ENCODE peak calls at places on chromosome 7, in ten cellular contexts. One of them, this sample, is unnamed.

GRCh38 chr7:18530224-18531179 is 35.0 kb downstream of the HDAC9 start:
- DNase-seq in keratinocyte: no peak
- DNase-seq in NCI-H1930: no peak
- DNase-seq in SW480: no peak
- DNase-seq in stimulated activated CD4-positive, alpha-beta T cell treated with anti-CD3 and anti-CD28 coated beads, Interleukin-1b, Interleukin-23, amount 100 ng/mL, for 1 hour: no peak
- DNase-seq in posterior cingulate gyrus: no peak
- DNase-seq in GM06990: no peak
- DNase-seq in mucosa of gallbladder: no peak
- DNase-seq in central memory CD4-positive, alpha-beta T cell: no peak
- DNase-seq in GM10248: no peak
- DNase-seq in this sample: no peak

GRCh38 chr7:83410989-83411591 is 237.8 kb downstream of the SEMA3E start:
- DNase-seq in GM10248: peak
- DNase-seq in GM06990: no peak
- DNase-seq in posterior cingulate gyrus: peak
- DNase-seq in keratinocyte: no peak
- DNase-seq in stimulated activated CD4-positive, alpha-beta T cell treated with anti-CD3 and anti-CD28 coated beads, Interleukin-1b, Interleukin-23, amount 100 ng/mL, for 1 hour: no peak
- DNase-seq in SW480: peak
- DNase-seq in mucosa of gallbladder: peak
- DNase-seq in central memory CD4-positive, alpha-beta T cell: no peak
- DNase-seq in NCI-H1930: no peak
- DNase-seq in this sample: no peak

GRCh38 chr7:96833701-96834453 is 124.2 kb upstream of the SEM1 start:
- DNase-seq in SW480: peak
- DNase-seq in keratinocyte: no peak
- DNase-seq in GM10248: no peak
- DNase-seq in stimulated activated CD4-positive, alpha-beta T cell treated with anti-CD3 and anti-CD28 coated beads, Interleukin-1b, Interleukin-23, amount 100 ng/mL, for 1 hour: no peak
- DNase-seq in central memory CD4-positive, alpha-beta T cell: no peak
- DNase-seq in NCI-H1930: no peak
- DNase-seq in posterior cingulate gyrus: no peak
- DNase-seq in GM06990: no peak
- DNase-seq in mucosa of gallbladder: no peak
- DNase-seq in this sample: no peak

GRCh38 chr7:93119191-93119905 is 1.6 kb upstream of the SAMD9 start:
- DNase-seq in stimulated activated CD4-positive, alpha-beta T cell treated with anti-CD3 and anti-CD28 coated beads, Interleukin-1b, Interleukin-23, amount 100 ng/mL, for 1 hour: no peak
- DNase-seq in NCI-H1930: no peak
- DNase-seq in GM10248: no peak
- DNase-seq in posterior cingulate gyrus: no peak
- DNase-seq in keratinocyte: no peak
- DNase-seq in mucosa of gallbladder: no peak
- DNase-seq in GM06990: no peak
- DNase-seq in SW480: no peak
- DNase-seq in central memory CD4-positive, alpha-beta T cell: no peak
- DNase-seq in this sample: no peak

GRCh38 chr7:50119815-50120637 is 27.0 kb upstream of the ZPBP start:
- DNase-seq in SW480: peak
- DNase-seq in central memory CD4-positive, alpha-beta T cell: peak
- DNase-seq in NCI-H1930: no peak
- DNase-seq in mucosa of gallbladder: no peak
- DNase-seq in stimulated activated CD4-positive, alpha-beta T cell treated with anti-CD3 and anti-CD28 coated beads, Interleukin-1b, Interleukin-23, amount 100 ng/mL, for 1 hour: no peak
- DNase-seq in GM10248: peak
- DNase-seq in posterior cingulate gyrus: no peak
- DNase-seq in keratinocyte: no peak
- DNase-seq in GM06990: no peak
- DNase-seq in this sample: no peak

GRCh38 chr7:107201795-107202450 is 33.1 kb downstream of the HBP1 start:
- DNase-seq in SW480: peak
- DNase-seq in keratinocyte: no peak
- DNase-seq in NCI-H1930: peak
- DNase-seq in central memory CD4-positive, alpha-beta T cell: peak
- DNase-seq in GM06990: no peak
- DNase-seq in stimulated activated CD4-positive, alpha-beta T cell treated with anti-CD3 and anti-CD28 coated beads, Interleukin-1b, Interleukin-23, amount 100 ng/mL, for 1 hour: no peak
- DNase-seq in posterior cingulate gyrus: peak
- DNase-seq in GM10248: peak
- DNase-seq in mucosa of gallbladder: no peak
- DNase-seq in this sample: no peak

GRCh38 chr7:84642611-84643010 is 448.0 kb upstream of the SEMA3A start:
- DNase-seq in central memory CD4-positive, alpha-beta T cell: no peak
- DNase-seq in posterior cingulate gyrus: no peak
- DNase-seq in GM06990: no peak
- DNase-seq in GM10248: no peak
- DNase-seq in NCI-H1930: no peak
- DNase-seq in keratinocyte: no peak
- DNase-seq in stimulated activated CD4-positive, alpha-beta T cell treated with anti-CD3 and anti-CD28 coated beads, Interleukin-1b, Interleukin-23, amount 100 ng/mL, for 1 hour: no peak
- DNase-seq in mucosa of gallbladder: no peak
- DNase-seq in SW480: no peak
- DNase-seq in this sample: no peak

GRCh38 chr7:44097064-44097932 is 6.8 kb upstream of the AEBP1 start:
- DNase-seq in keratinocyte: no peak
- DNase-seq in SW480: no peak
- DNase-seq in stimulated activated CD4-positive, alpha-beta T cell treated with anti-CD3 and anti-CD28 coated beads, Interleukin-1b, Interleukin-23, amount 100 ng/mL, for 1 hour: no peak
- DNase-seq in mucosa of gallbladder: no peak
- DNase-seq in NCI-H1930: no peak
- DNase-seq in GM06990: peak
- DNase-seq in GM10248: peak
- DNase-seq in posterior cingulate gyrus: no peak
- DNase-seq in central memory CD4-positive, alpha-beta T cell: no peak
- DNase-seq in this sample: no peak

GRCh38 chr7:135707570-135707966 is 20.4 kb downstream of the SLC13A4 start:
- DNase-seq in keratinocyte: no peak
- DNase-seq in stimulated activated CD4-positive, alpha-beta T cell treated with anti-CD3 and anti-CD28 coated beads, Interleukin-1b, Interleukin-23, amount 100 ng/mL, for 1 hour: no peak
- DNase-seq in GM10248: no peak
- DNase-seq in GM06990: no peak
- DNase-seq in NCI-H1930: no peak
- DNase-seq in posterior cingulate gyrus: no peak
- DNase-seq in SW480: no peak
- DNase-seq in mucosa of gallbladder: no peak
- DNase-seq in central memory CD4-positive, alpha-beta T cell: no peak
- DNase-seq in this sample: no peak

GRCh38 chr7:29957521-29957920 is 32.1 kb downstream of the SCRN1 start:
- DNase-seq in GM06990: no peak
- DNase-seq in keratinocyte: no peak
- DNase-seq in central memory CD4-positive, alpha-beta T cell: no peak
- DNase-seq in SW480: no peak
- DNase-seq in GM10248: no peak
- DNase-seq in NCI-H1930: no peak
- DNase-seq in stimulated activated CD4-positive, alpha-beta T cell treated with anti-CD3 and anti-CD28 coated beads, Interleukin-1b, Interleukin-23, amount 100 ng/mL, for 1 hour: no peak
- DNase-seq in posterior cingulate gyrus: no peak
- DNase-seq in mucosa of gallbladder: no peak
- DNase-seq in this sample: no peak

GRCh38 chr7:112449353-112449752 is 907 bp upstream of the IFRD1 start:
- DNase-seq in posterior cingulate gyrus: no peak
- DNase-seq in keratinocyte: no peak
- DNase-seq in central memory CD4-positive, alpha-beta T cell: peak
- DNase-seq in GM10248: peak
- DNase-seq in NCI-H1930: no peak
- DNase-seq in stimulated activated CD4-positive, alpha-beta T cell treated with anti-CD3 and anti-CD28 coated beads, Interleukin-1b, Interleukin-23, amount 100 ng/mL, for 1 hour: no peak
- DNase-seq in mucosa of gallbladder: peak
- DNase-seq in GM06990: no peak
- DNase-seq in SW480: peak
- DNase-seq in this sample: no peak

GRCh38 chr7:107147464-107148214 is 21.2 kb upstream of the HBP1 start:
- DNase-seq in GM06990: no peak
- DNase-seq in stimulated activated CD4-positive, alpha-beta T cell treated with anti-CD3 and anti-CD28 coated beads, Interleukin-1b, Interleukin-23, amount 100 ng/mL, for 1 hour: peak
- DNase-seq in keratinocyte: no peak
- DNase-seq in SW480: peak
- DNase-seq in mucosa of gallbladder: no peak
- DNase-seq in posterior cingulate gyrus: peak
- DNase-seq in central memory CD4-positive, alpha-beta T cell: peak
- DNase-seq in NCI-H1930: no peak
- DNase-seq in GM10248: peak
- DNase-seq in this sample: no peak

GRCh38 chr7:1961776-1962276 is 270.9 kb downstream of the MAD1L1 start:
- DNase-seq in central memory CD4-positive, alpha-beta T cell: peak
- DNase-seq in stimulated activated CD4-positive, alpha-beta T cell treated with anti-CD3 and anti-CD28 coated beads, Interleukin-1b, Interleukin-23, amount 100 ng/mL, for 1 hour: no peak
- DNase-seq in mucosa of gallbladder: no peak
- DNase-seq in posterior cingulate gyrus: no peak
- DNase-seq in SW480: peak
- DNase-seq in GM10248: no peak
- DNase-seq in keratinocyte: peak
- DNase-seq in NCI-H1930: no peak
- DNase-seq in GM06990: no peak
- DNase-seq in this sample: peak

GRCh38 chr7:78438433-78438832 is 639.9 kb downstream of the PHTF2 start:
- DNase-seq in GM10248: no peak
- DNase-seq in SW480: no peak
- DNase-seq in NCI-H1930: no peak
- DNase-seq in keratinocyte: no peak
- DNase-seq in mucosa of gallbladder: no peak
- DNase-seq in GM06990: no peak
- DNase-seq in stimulated activated CD4-positive, alpha-beta T cell treated with anti-CD3 and anti-CD28 coated beads, Interleukin-1b, Interleukin-23, amount 100 ng/mL, for 1 hour: no peak
- DNase-seq in posterior cingulate gyrus: no peak
- DNase-seq in central memory CD4-positive, alpha-beta T cell: no peak
- DNase-seq in this sample: no peak

GRCh38 chr7:158423190-158423555 is 164.4 kb downstream of the PTPRN2 start:
- DNase-seq in keratinocyte: no peak
- DNase-seq in GM06990: no peak
- DNase-seq in GM10248: no peak
- DNase-seq in SW480: no peak
- DNase-seq in central memory CD4-positive, alpha-beta T cell: no peak
- DNase-seq in posterior cingulate gyrus: no peak
- DNase-seq in mucosa of gallbladder: no peak
- DNase-seq in NCI-H1930: no peak
- DNase-seq in stimulated activated CD4-positive, alpha-beta T cell treated with anti-CD3 and anti-CD28 coated beads, Interleukin-1b, Interleukin-23, amount 100 ng/mL, for 1 hour: no peak
- DNase-seq in this sample: no peak

GRCh38 chr7:71182536-71182935 is 50.6 kb downstream of the GALNT17 start:
- DNase-seq in central memory CD4-positive, alpha-beta T cell: no peak
- DNase-seq in SW480: no peak
- DNase-seq in GM06990: no peak
- DNase-seq in mucosa of gallbladder: no peak
- DNase-seq in keratinocyte: no peak
- DNase-seq in GM10248: no peak
- DNase-seq in stimulated activated CD4-positive, alpha-beta T cell treated with anti-CD3 and anti-CD28 coated beads, Interleukin-1b, Interleukin-23, amount 100 ng/mL, for 1 hour: no peak
- DNase-seq in NCI-H1930: no peak
- DNase-seq in posterior cingulate gyrus: no peak
- DNase-seq in this sample: no peak

GRCh38 chr7:134448359-134449229 is 10.3 kb downstream of the AKR1B1 start:
- DNase-seq in GM06990: no peak
- DNase-seq in mucosa of gallbladder: no peak
- DNase-seq in posterior cingulate gyrus: no peak
- DNase-seq in stimulated activated CD4-positive, alpha-beta T cell treated with anti-CD3 and anti-CD28 coated beads, Interleukin-1b, Interleukin-23, amount 100 ng/mL, for 1 hour: no peak
- DNase-seq in NCI-H1930: no peak
- DNase-seq in GM10248: no peak
- DNase-seq in central memory CD4-positive, alpha-beta T cell: no peak
- DNase-seq in SW480: peak
- DNase-seq in keratinocyte: no peak
- DNase-seq in this sample: peak

GRCh38 chr7:139618482-139619366 is 95.2 kb downstream of the CLEC2L start:
- DNase-seq in NCI-H1930: no peak
- DNase-seq in central memory CD4-positive, alpha-beta T cell: no peak
- DNase-seq in GM06990: no peak
- DNase-seq in keratinocyte: peak
- DNase-seq in GM10248: no peak
- DNase-seq in stimulated activated CD4-positive, alpha-beta T cell treated with anti-CD3 and anti-CD28 coated beads, Interleukin-1b, Interleukin-23, amount 100 ng/mL, for 1 hour: no peak
- DNase-seq in SW480: peak
- DNase-seq in posterior cingulate gyrus: peak
- DNase-seq in mucosa of gallbladder: no peak
- DNase-seq in this sample: no peak

GRCh38 chr7:155767562-155768437 is 44.5 kb downstream of the SHH start:
- DNase-seq in stimulated activated CD4-positive, alpha-beta T cell treated with anti-CD3 and anti-CD28 coated beads, Interleukin-1b, Interleukin-23, amount 100 ng/mL, for 1 hour: no peak
- DNase-seq in GM06990: no peak
- DNase-seq in posterior cingulate gyrus: no peak
- DNase-seq in SW480: no peak
- DNase-seq in keratinocyte: no peak
- DNase-seq in central memory CD4-positive, alpha-beta T cell: no peak
- DNase-seq in GM10248: no peak
- DNase-seq in mucosa of gallbladder: no peak
- DNase-seq in NCI-H1930: no peak
- DNase-seq in this sample: no peak

GRCh38 chr7:35280854-35281253 is 27.0 kb upstream of the TBX20 start:
- DNase-seq in NCI-H1930: no peak
- DNase-seq in stimulated activated CD4-positive, alpha-beta T cell treated with anti-CD3 and anti-CD28 coated beads, Interleukin-1b, Interleukin-23, amount 100 ng/mL, for 1 hour: no peak
- DNase-seq in central memory CD4-positive, alpha-beta T cell: no peak
- DNase-seq in posterior cingulate gyrus: no peak
- DNase-seq in GM10248: no peak
- DNase-seq in GM06990: no peak
- DNase-seq in SW480: no peak
- DNase-seq in keratinocyte: no peak
- DNase-seq in mucosa of gallbladder: no peak
- DNase-seq in this sample: no peak

GRCh38 chr7:53466396-53466795 is 431.0 kb downstream of the POM121L12 start:
- DNase-seq in SW480: no peak
- DNase-seq in stimulated activated CD4-positive, alpha-beta T cell treated with anti-CD3 and anti-CD28 coated beads, Interleukin-1b, Interleukin-23, amount 100 ng/mL, for 1 hour: no peak
- DNase-seq in central memory CD4-positive, alpha-beta T cell: no peak
- DNase-seq in posterior cingulate gyrus: no peak
- DNase-seq in GM10248: no peak
- DNase-seq in mucosa of gallbladder: no peak
- DNase-seq in GM06990: no peak
- DNase-seq in NCI-H1930: no peak
- DNase-seq in keratinocyte: no peak
- DNase-seq in this sample: no peak

This sample was measured in T1000.